ENCODE peak calls at places on chromosomes 16 and 17, in five cellular contexts. X is epithelial cell of prostate; Q is neural progenitor cell; S is stimulated activated CD8-positive, alpha-beta memory T cell treated with anti-CD3 and anti-CD28 coated beads, Interleukin-7, amount 100 ng/mL, for 1 hour; N is hepatocyte. Z is an unnamed sample.

GRCh38 chr17:59761385-59762021 is 54.0 kb downstream of the VMP1 start:
- DNase-seq in Q (peak), X (no peak), S (no peak), N (no peak), Z (peak)

GRCh38 chr16:79286646-79287423 is 313.7 kb downstream of the MAF start:
- DNase-seq in S (no peak), Q (peak), N (no peak), X (no peak), Z (no peak)

GRCh38 chr16:56513972-56514371 is 5.9 kb downstream of the BBS2 start:
- DNase-seq in N (peak), S (peak), Q (peak), X (peak), Z (peak)

GRCh38 chr17:67067571-67068517 is 23.5 kb downstream of the CACNG1 start:
- DNase-seq in Q (no peak), N (no peak), S (no peak), X (no peak), Z (no peak)

GRCh38 chr17:41519501-41520224 is 973 bp upstream of the KRT15 start:
- DNase-seq in S (no peak), N (no peak), Q (no peak), X (no peak), Z (peak)

GRCh38 chr16:88821168-88821850 is 9.6 kb upstream of the APRT start:
- DNase-seq in X (no peak), S (no peak), N (no peak), Q (no peak), Z (no peak)

GRCh38 chr16:49859139-49859947 is 3.4 kb upstream of the ZNF423 start:
- DNase-seq in S (no peak), X (no peak), N (peak), Q (no peak), Z (no peak)

GRCh38 chr16:30837904-30838303 is 50.9 kb upstream of the ZNF629 start:
- DNase-seq in N (no peak), S (no peak), X (no peak), Q (no peak), Z (peak)

GRCh38 chr17:64128787-64129514 is 993 bp downstream of the ERN1 start:
- DNase-seq in X (no peak), N (peak), Q (no peak), S (no peak), Z (no peak)